ENCODE peak calls at places on chromosomes 1 and 21, in seven cellular contexts. D is activated CD4-positive, alpha-beta T cell treated with anti-CD3 and anti-CD28 coated beads, Interleukin-2, amount 50 U/mL, for 4 hours; Y is HCEC 1CT; G is B cell; H is AG08395; K is fibroblast of lung; V is stomach. U is an unnamed sample.

GRCh38 chr1:231808990-231809389 is 182.4 kb downstream of the DISC1 start:
- DNase-seq in D (no peak), Y (peak; percentile 46), G (no peak), H (peak; percentile 93), K (peak; percentile 80), V (no peak), U (no peak)

GRCh38 chr1:3902546-3902945 is 2.5 kb upstream of the C1orf174 start:
- DNase-seq in D (peak; percentile 21), Y (no peak), G (no peak), H (no peak), K (no peak), V (no peak), U (no peak)

GRCh38 chr1:17420361-17420760 is 19.1 kb downstream of the RCC2 start:
- DNase-seq in D (no peak), Y (no peak), G (no peak), H (no peak), K (no peak), V (no peak), U (no peak)

GRCh38 chr1:240258910-240259309 is 167.2 kb downstream of the FMN2 start:
- DNase-seq in D (no peak), Y (peak; percentile 98), G (no peak), H (peak; percentile 85), K (peak; percentile 94), V (no peak), U (no peak)

GRCh38 chr1:173050865-173051264 is at the start of gene TNFSF18:
- DNase-seq in D (no peak), Y (no peak), G (no peak), H (no peak), K (peak; percentile 83), V (no peak), U (no peak)

GRCh38 chr1:6918286-6918907 is 133.1 kb downstream of the CAMTA1 start:
- DNase-seq in D (no peak), Y (no peak), G (no peak), H (no peak), K (peak; percentile 74), V (no peak), U (no peak)

GRCh38 chr1:22428672-22429071 is 23.0 kb upstream of the ZBTB40 start:
- DNase-seq in D (no peak), Y (peak; percentile 65), G (no peak), H (peak; percentile 43), K (peak; percentile 51), V (no peak), U (peak; percentile 72)

GRCh38 chr1:1599919-1600860 is at the start of gene FNDC10:
- DNase-seq in D (no peak), Y (no peak), G (peak; percentile 60), H (no peak), K (no peak), V (no peak), U (no peak)

GRCh38 chr1:94396356-94396755 is 21.8 kb upstream of the ABCD3 start:
- DNase-seq in D (no peak), Y (no peak), G (no peak), H (no peak), K (no peak), V (no peak), U (no peak)

GRCh38 chr1:232393834-232394146 is 236.1 kb downstream of the SIPA1L2 start:
- DNase-seq in D (no peak), Y (no peak), G (no peak), H (no peak), K (no peak), V (no peak), U (no peak)

GRCh38 chr21:35249636-35250035 is 200.5 kb upstream of the RUNX1 start:
- DNase-seq in D (no peak), Y (no peak), G (no peak), H (no peak), K (no peak), V (no peak), U (no peak)

GRCh38 chr1:38533772-38534472 is 325.6 kb downstream of the RRAGC start:
- DNase-seq in D (no peak), Y (no peak), G (no peak), H (no peak), K (no peak), V (no peak), U (peak; percentile 24)

GRCh38 chr1:100292711-100293110 is 26.7 kb downstream of the RTCA start:
- DNase-seq in D (no peak), Y (no peak), G (no peak), H (no peak), K (peak; percentile 49), V (no peak), U (no peak)

GRCh38 chr21:32569261-32570230 is 15.8 kb downstream of the TCP10L start:
- DNase-seq in D (peak; percentile 74), Y (peak; percentile 63), G (peak; percentile 77), H (peak; percentile 76), K (peak; percentile 80), V (peak; percentile 78), U (peak; percentile 82)

GRCh38 chr1:174358344-174358743 is 89.4 kb upstream of the GPR52 start:
- DNase-seq in D (no peak), Y (no peak), G (no peak), H (no peak), K (peak; percentile 16), V (no peak), U (no peak)

GRCh38 chr1:91080650-91081049 is 58.8 kb upstream of the ZNF644 start:
- DNase-seq in D (no peak), Y (peak; percentile 69), G (no peak), H (peak; percentile 56), K (no peak), V (no peak), U (peak; percentile 16)

U was measured in GM10248.